ENCODE peak calls at places on chromosomes 4 and X, in six cellular contexts. J, D, Z, Q, S and Y are unnamed samples.

GRCh38 chr4:123889376-123889945 is 492.9 kb downstream of the SPRY1 start:
- DNase-seq in S (no peak), Z (peak), J (no peak), D (no peak), Q (no peak), Y (no peak)

GRCh38 chrX:66676413-66676812 is 37.5 kb upstream of the EDA2R start:
- DNase-seq in Q (no peak), Z (peak), D (no peak), S (no peak), J (no peak), Y (no peak)

GRCh38 chr4:81032174-81032551 is 1.7 kb downstream of the BMP3 start:
- DNase-seq in S (peak), J (peak), Q (no peak), Z (no peak), D (no peak), Y (peak)

GRCh38 chr4:83701041-83701440 is 165.1 kb downstream of the GPAT3 start:
- DNase-seq in J (no peak), Z (no peak), S (no peak), D (no peak), Q (no peak), Y (no peak)

GRCh38 chr4:141174457-141174856 is 41.2 kb upstream of the RNF150 start:
- DNase-seq in J (no peak), S (no peak), Q (no peak), D (peak), Z (no peak), Y (no peak)

GRCh38 chrX:124033821-124034220 is 72.3 kb downstream of the STAG2 start:
- DNase-seq in J (peak), Z (no peak), Q (no peak), D (no peak), S (no peak), Y (no peak)

GRCh38 chr4:88975925-88976511 is 81.0 kb downstream of the FAM13A start:
- DNase-seq in J (no peak), D (no peak), Z (peak), Q (no peak), S (no peak), Y (no peak)

GRCh38 chr4:101020956-101021355 is 326.4 kb downstream of the PPP3CA start:
- DNase-seq in J (peak), Q (no peak), D (peak), Z (no peak), S (no peak), Y (no peak)

GRCh38 chrX:115898382-115899001 is 272.1 kb upstream of the AGTR2 start:
- DNase-seq in Z (no peak), J (peak), D (peak), S (peak), Q (no peak), Y (peak)

GRCh38 chr4:144955104-144955503 is 142.9 kb downstream of the ANAPC10 start:
- DNase-seq in J (peak), Q (no peak), S (no peak), D (no peak), Z (no peak), Y (no peak)

GRCh38 chr4:39614487-39615162 is 24.0 kb downstream of the SMIM14 start:
- DNase-seq in S (no peak), J (peak), Z (no peak), D (peak), Q (no peak), Y (no peak)

GRCh38 chr4:16785800-16786527 is 112.5 kb downstream of the LDB2 start:
- DNase-seq in Z (peak), J (no peak), Q (no peak), D (no peak), S (no peak), Y (no peak)

GRCh38 chrX:16658284-16658683 is 8.3 kb downstream of the S100G start:
- DNase-seq in Z (peak), S (no peak), Q (no peak), J (peak), D (no peak), Y (no peak)

GRCh38 chr4:16750882-16751642 is 147.4 kb downstream of the LDB2 start:
- DNase-seq in Z (no peak), J (no peak), S (no peak), D (no peak), Q (no peak), Y (no peak)

GRCh38 chr4:148986951-148987350 is 544.7 kb upstream of the NR3C2 start:
- DNase-seq in S (no peak), Q (no peak), D (no peak), Z (no peak), J (peak), Y (no peak)

GRCh38 chrX:39670281-39670680 is 427.5 kb downstream of the BCOR start:
- DNase-seq in S (no peak), Q (no peak), J (no peak), D (no peak), Z (no peak), Y (no peak)

GRCh38 chrX:49164589-49165360 is 2.2 kb downstream of the MAGIX start:
- DNase-seq in J (no peak), Q (no peak), D (no peak), Z (no peak), S (no peak), Y (no peak)

GRCh38 chr4:157918036-157918832 is 254.6 kb downstream of the GASK1B start:
- DNase-seq in J (no peak), S (no peak), Q (no peak), D (no peak), Z (no peak), Y (no peak)

GRCh38 chr4:82201805-82202636 is 171.8 kb downstream of the HNRNPD start:
- DNase-seq in S (peak), Q (peak), D (peak), J (peak), Z (peak), Y (peak)

GRCh38 chr4:120329386-120329785 is 262.7 kb upstream of the MAD2L1 start:
- DNase-seq in Q (no peak), S (no peak), D (no peak), Z (no peak), J (no peak), Y (no peak)

GRCh38 chrX:77415882-77416281 is 31.3 kb upstream of the FGF16 start:
- DNase-seq in S (no peak), D (no peak), Q (no peak), J (no peak), Z (no peak), Y (no peak)

GRCh38 chrX:124347242-124347641 is 879 bp downstream of the SH2D1A start:
- DNase-seq in S (no peak), J (no peak), D (no peak), Q (no peak), Z (no peak), Y (no peak)